ENCODE peak calls at places on chromosomes 13 and 19, in five cellular contexts. T, M, V, B and G are unnamed samples.

GRCh38 chr13:21670883-21671792 is at the start of gene FGF9:
- DNase-seq in T (peak), M (peak), V (peak), B (peak), G (peak)

GRCh38 chr13:50400930-50401553 is 385.8 kb downstream of the KCNRG start:
- DNase-seq in T (no peak), M (no peak), V (no peak), B (peak), G (no peak)

GRCh38 chr19:45996933-45997332 is 1.7 kb downstream of the CCDC61 start:
- DNase-seq in T (no peak), M (no peak), V (no peak), B (no peak), G (no peak)

GRCh38 chr19:7846247-7846646 is 16.2 kb downstream of the EVI5L start:
- DNase-seq in T (no peak), M (no peak), V (no peak), B (no peak), G (no peak)

GRCh38 chr13:113860051-113860471 is 3.8 kb downstream of the GAS6 start:
- DNase-seq in T (no peak), M (no peak), V (no peak), B (no peak), G (no peak)

GRCh38 chr13:103386341-103386740 is 320.1 kb upstream of the SLC10A2 start:
- DNase-seq in T (peak), M (peak), V (no peak), B (peak), G (no peak)

GRCh38 chr19:7521551-7522071 is 813 bp upstream of the MCOLN1 start:
- DNase-seq in T (no peak), M (no peak), V (no peak), B (no peak), G (no peak)

GRCh38 chr19:19817357-19817756 is 4.2 kb downstream of the ZNF506 start:
- DNase-seq in T (no peak), M (no peak), V (peak), B (no peak), G (no peak)

GRCh38 chr19:30156646-30157045 is 214.6 kb downstream of the URI1 start:
- DNase-seq in T (no peak), M (no peak), V (no peak), B (no peak), G (no peak)

GRCh38 chr13:42492372-42492920 is 81.5 kb upstream of the TNFSF11 start:
- DNase-seq in T (no peak), M (no peak), V (no peak), B (no peak), G (no peak)

GRCh38 chr13:69579351-69579750 is 528.3 kb upstream of the ATXN8OS start:
- DNase-seq in T (no peak), M (peak), V (no peak), B (peak), G (no peak)

GRCh38 chr13:33868343-33868994 is 50.5 kb downstream of the RFC3 start:
- DNase-seq in T (no peak), M (no peak), V (no peak), B (peak), G (no peak)